ENCODE peak calls at places on chromosomes 3 and 15, in nine cellular contexts. U is spleen, I is thyroid gland, P is psoas muscle, Z is heart right ventricle, F is A549, L is heart left ventricle, G is tibial artery, X is left ventricle myocardium inferior. D is an unnamed sample. For H3K4me1, the result is how much of the 10 kb centered on the place peaks cover.

GRCh38 chr3:180036092-180036677 is 552 bp downstream of the PEX5L start:
- DNase-seq in U (no peak), F (no peak), Z (no peak), I (no peak), P (no peak), L (no peak), X (no peak), G (no peak), D (no peak)

GRCh38 chr15:100873029-100873677 is 6.5 kb upstream of the ALDH1A3 start:
- DNase-seq in I (peak), G (no peak), F (peak), U (no peak), P (no peak), X (no peak), Z (no peak), L (no peak), D (peak)

GRCh38 chr3:94098487-94098886 is 35.6 kb downstream of the NSUN3 start:
- DNase-seq in I (no peak), U (no peak), Z (no peak), X (no peak), F (no peak), L (no peak), G (no peak), P (no peak), D (no peak)

GRCh38 chr3:119098620-119099222 is 47.2 kb upstream of the TEX55 start:
- DNase-seq in G (no peak), U (no peak), P (no peak), F (peak), X (no peak), I (no peak), L (no peak), Z (no peak), D (no peak)

GRCh38 chr15:53193149-53193548 is 403.0 kb upstream of the ONECUT1 start:
- DNase-seq in F (peak), U (no peak), L (no peak), X (no peak), G (no peak), I (no peak), P (no peak), Z (no peak), D (no peak)

GRCh38 chr15:66830358-66830757 is 128.3 kb downstream of the SMAD6 start:
- DNase-seq in G (peak), U (no peak), Z (peak), L (no peak), F (peak), I (no peak), X (peak), P (no peak), D (no peak)

GRCh38 chr15:82045179-82045891 is 483 bp downstream of the MEX3B start:
- DNase-seq in Z (peak), X (peak), P (peak), G (peak), I (no peak), L (peak), F (peak), U (peak), D (peak)

GRCh38 chr3:67783281-67784250 is 129.2 kb upstream of the SUCLG2 start:
- DNase-seq in L (no peak), P (no peak), F (no peak), I (no peak), X (no peak), U (no peak), Z (no peak), G (no peak), D (no peak)

GRCh38 chr3:15815696-15816095 is 17.9 kb upstream of the ANKRD28 start:
- DNase-seq in L (no peak), G (no peak), P (no peak), I (no peak), Z (no peak), X (no peak), U (no peak), F (peak), D (no peak)

GRCh38 chr3:4532535-4533112 is 39.5 kb downstream of the ITPR1 start:
- DNase-seq in G (no peak), P (no peak), U (no peak), L (no peak), F (no peak), Z (no peak), X (no peak), I (no peak), D (no peak)

GRCh38 chr15:101063891-101064794 is 145.0 kb downstream of the LRRK1 start:
- DNase-seq in U (peak), F (no peak), Z (peak), L (no peak), I (no peak), X (peak), G (peak), P (no peak), D (peak)

DNA sequence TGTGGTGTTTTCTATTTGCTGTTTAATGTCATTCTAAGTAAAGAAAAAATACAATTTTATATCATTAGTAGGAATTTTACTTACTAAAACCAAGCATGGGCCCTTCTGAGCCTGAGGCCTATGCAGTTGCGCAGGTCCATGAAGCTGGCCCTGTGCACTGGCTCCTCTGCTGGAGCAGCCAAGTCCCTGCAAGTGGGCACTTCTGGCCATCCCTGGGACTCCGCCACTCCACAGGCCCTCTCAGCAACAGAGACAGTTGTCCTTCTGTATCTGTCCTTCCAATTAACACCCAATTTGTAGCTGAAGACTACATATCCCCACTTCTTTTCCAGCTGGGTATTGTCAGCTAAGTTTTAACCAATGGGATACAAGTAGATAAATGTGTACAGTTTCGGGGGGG is 49.9 kb upstream of the RYK start:
- DNase-seq in P (no peak), U (no peak), G (no peak), Z (peak), F (peak), I (no peak), L (no peak), X (no peak), D (peak)
- TF ChIP-seq CTCF in P (no peak), U (no peak), G (no peak), Z (peak), F (no peak), I (no peak), L (no peak), X (peak), D (no peak)

GRCh38 chr3:52218454-52218853 is 7.0 kb downstream of the TLR9 start:
- DNase-seq in L (no peak), G (no peak), Z (no peak), X (peak), U (peak), F (no peak), P (peak), I (no peak), D (no peak)
- H3K4me1 ChIP-seq in L (under half), G (under half), Z (under half), X (half or more), U (half or more), F (under half), P (under half), I (under half), D (under half)

GRCh38 chr3:113166719-113167492 is 44.5 kb upstream of the BOC start:
- DNase-seq in P (peak), L (no peak), F (no peak), X (peak), U (no peak), I (peak), G (peak), Z (peak), D (peak)
- H3K27ac ChIP-seq in P (peak), L (peak), F (no peak), X (peak), U (no peak), I (peak), G (peak), Z (no peak), D (peak)

DNA sequence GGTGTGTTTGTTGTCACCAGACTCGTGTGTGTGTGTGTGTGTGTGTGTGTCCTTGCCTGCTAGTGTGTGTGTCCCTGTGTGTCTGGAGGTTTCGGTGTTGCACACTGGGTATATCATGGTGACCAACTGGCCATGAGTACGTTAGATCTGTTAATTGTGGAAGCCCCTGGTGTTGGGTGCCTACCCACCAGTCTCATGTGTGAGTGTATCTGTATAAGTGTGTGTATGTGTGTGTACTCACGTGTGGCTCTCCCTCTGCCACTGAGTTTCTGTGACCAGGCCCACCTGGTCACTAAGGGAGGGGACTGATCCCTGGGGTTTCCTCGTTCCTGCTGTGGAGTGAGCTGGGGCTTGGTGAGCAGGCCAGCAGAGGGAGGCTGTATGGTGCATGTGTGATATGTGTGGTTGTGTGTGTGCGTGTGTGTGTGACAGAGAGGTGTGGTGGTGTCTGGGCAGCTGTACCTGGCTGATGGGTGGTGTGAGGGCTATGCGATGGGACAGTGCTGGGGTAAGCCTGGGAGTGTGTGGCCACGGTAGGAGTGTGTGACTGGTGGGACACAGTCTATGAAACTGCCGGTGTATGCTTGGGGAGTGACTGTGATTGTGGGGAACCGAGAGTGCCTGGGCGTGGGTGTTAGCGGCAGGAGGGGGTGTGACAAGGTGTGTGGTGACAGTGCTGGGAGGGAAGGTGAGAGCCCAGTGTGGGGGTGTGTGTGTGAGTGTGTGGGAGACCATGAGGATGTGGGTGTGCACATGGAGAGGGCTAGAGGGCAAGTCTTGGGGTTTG is 1.9 kb downstream of the PRKCD start:
- DNase-seq in X (no peak), U (peak), L (no peak), Z (no peak), I (peak), G (no peak), F (no peak), P (no peak), D (peak)
- TF ChIP-seq CTCF in X (no peak), U (no peak), L (no peak), Z (no peak), I (no peak), G (no peak), F (no peak), P (no peak), D (no peak)

GRCh38 chr3:189573004-189573403 is 58.2 kb upstream of the TP63 start:
- DNase-seq in P (no peak), U (no peak), X (no peak), L (no peak), Z (no peak), F (peak), G (no peak), I (no peak), D (no peak)
- H3K4me1 ChIP-seq in P (under half), U (under half), X (under half), L (under half), Z (under half), F (under half), G (under half), I (under half), D (under half)

GRCh38 chr3:187677604-187678003 is 7.4 kb upstream of the SST start:
- DNase-seq in Z (no peak), X (no peak), U (no peak), F (no peak), P (no peak), I (no peak), L (no peak), G (no peak), D (no peak)
- H3K27ac ChIP-seq in Z (no peak), X (no peak), U (no peak), F (no peak), P (no peak), I (no peak), L (no peak), G (no peak), D (no peak)

GRCh38 chr3:126835472-126836219 is 131.6 kb downstream of the CHCHD6 start:
- DNase-seq in U (no peak), L (no peak), G (no peak), X (no peak), F (peak), P (no peak), Z (no peak), I (no peak), D (no peak)
- TF ChIP-seq CTCF in U (no peak), L (no peak), G (no peak), X (peak), F (no peak), P (no peak), Z (peak), I (no peak), D (no peak)

DNA sequence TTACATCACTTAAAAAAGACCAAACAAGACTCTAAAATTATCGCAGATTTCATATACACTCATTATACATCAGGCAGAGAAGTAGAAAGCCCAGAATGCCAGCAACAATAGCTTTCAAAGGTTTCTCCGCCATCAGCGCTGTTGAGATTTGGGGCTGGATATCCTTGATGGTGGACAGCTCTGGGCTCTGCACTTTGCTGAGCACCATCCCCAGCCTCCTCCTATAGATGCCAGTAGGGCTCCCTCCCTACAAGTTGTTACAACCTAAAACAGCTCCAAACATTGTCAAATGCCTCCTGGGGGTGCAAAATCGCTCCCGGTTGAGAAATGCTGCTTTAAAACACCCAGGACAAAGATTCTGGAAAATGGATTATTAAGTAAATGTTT is 73.5 kb downstream of the ATP10A start:
- DNase-seq in G (peak), F (no peak), I (no peak), U (no peak), L (no peak), Z (no peak), P (no peak), X (no peak), D (no peak)
- H3K4me1 ChIP-seq in G (half or more), F (under half), I (under half), U (under half), L (under half), Z (under half), P (under half), X (under half), D (under half)

GRCh38 chr3:120652281-120652680 is 29.8 kb downstream of the HGD start:
- DNase-seq in P (no peak), G (no peak), L (no peak), I (no peak), Z (no peak), X (no peak), F (no peak), U (no peak), D (no peak)
- H3K27ac ChIP-seq in P (no peak), G (no peak), L (no peak), I (no peak), Z (no peak), X (no peak), F (no peak), U (no peak), D (no peak)